ENCODE peak calls at places on chromosomes 5 and 9, in four cellular contexts. Y is GM12878, D is H1, L is HepG2. E is an unnamed sample.
A peak's percentile ranks its signal among the peaks of the same experiment; 100 is the strongest.

GRCh38 chr9:109098221-109098959 is 21.4 kb downstream of the TMEM245 start:
- DNase-seq in Y (no peak), D (no peak), L (peak; percentile 68), E (peak; percentile 24)

GRCh38 chr5:26582350-26583040 is 455.9 kb downstream of the CDH9 start:
- DNase-seq in Y (no peak), D (no peak), L (no peak), E (no peak)

GRCh38 chr5:113330533-113331200 is 104.1 kb downstream of the TSSK1B start:
- DNase-seq in Y (no peak), D (no peak), L (peak; percentile 19), E (peak; percentile 16)

GRCh38 chr9:4417578-4418325 is 72.5 kb upstream of the SLC1A1 start:
- DNase-seq in Y (no peak), D (no peak), L (no peak), E (no peak)

GRCh38 chr5:137075163-137075970 is 423.8 kb downstream of the SPOCK1 start:
- DNase-seq in Y (no peak), D (peak; percentile 73), L (peak; percentile 69), E (peak; percentile 82)

GRCh38 chr5:142287096-142287972 is 37.5 kb downstream of the SPRY4 start:
- DNase-seq in Y (peak; percentile 5), D (no peak), L (no peak), E (no peak)

GRCh38 chr9:129751841-129752801 is 721 bp downstream of the PTGES start:
- DNase-seq in Y (no peak), D (no peak), L (no peak), E (no peak)

GRCh38 chr5:160285311-160285710 is 27.1 kb downstream of the CCNJL start:
- DNase-seq in Y (no peak), D (no peak), L (no peak), E (no peak)

GRCh38 chr5:63916786-63917185 is 45.5 kb downstream of the HTR1A start:
- DNase-seq in Y (no peak), D (no peak), L (no peak), E (no peak)

GRCh38 chr9:764986-765385 is 76.5 kb upstream of the DMRT1 start:
- DNase-seq in Y (no peak), D (no peak), L (no peak), E (no peak)

GRCh38 chr5:103894882-103895281 is 332.3 kb upstream of the NUDT12 start:
- DNase-seq in Y (no peak), D (peak; percentile 17), L (no peak), E (no peak)

GRCh38 chr9:107727113-107727780 is 237.7 kb upstream of the KLF4 start:
- DNase-seq in Y (no peak), D (no peak), L (no peak), E (no peak)

GRCh38 chr5:134224905-134225779 is 731 bp downstream of the PPP2CA start:
- DNase-seq in Y (no peak), D (no peak), L (peak; percentile 65), E (peak; percentile 69)

GRCh38 chr5:138663009-138663408 is 87.8 kb upstream of the HSPA9 start:
- DNase-seq in Y (no peak), D (no peak), L (no peak), E (no peak)

GRCh38 chr5:176379881-176380280 is 8.5 kb downstream of the NOP16 start:
- DNase-seq in Y (no peak), D (no peak), L (no peak), E (no peak)

GRCh38 chr9:137463931-137464290 is 4.8 kb upstream of the NSMF start:
- DNase-seq in Y (no peak), D (no peak), L (no peak), E (no peak)

GRCh38 chr5:27140831-27141230 is 102.4 kb upstream of the CDH9 start:
- DNase-seq in Y (no peak), D (no peak), L (no peak), E (no peak)

GRCh38 chr5:136062563-136063274 is 33.9 kb downstream of the TGFBI start:
- DNase-seq in Y (no peak), D (no peak), L (peak; percentile 69), E (peak; percentile 74)

GRCh38 chr5:42268630-42269029 is 154.6 kb upstream of the GHR start:
- DNase-seq in Y (no peak), D (no peak), L (no peak), E (no peak)

GRCh38 chr5:128667148-128667547 is 129.1 kb upstream of the FBN2 start:
- DNase-seq in Y (no peak), D (no peak), L (no peak), E (no peak)

GRCh38 chr9:102113191-102113590 is 374.7 kb upstream of the GRIN3A start:
- DNase-seq in Y (no peak), D (no peak), L (no peak), E (no peak)

GRCh38 chr9:136946228-136946892 is 1.3 kb downstream of the C8G start:
- DNase-seq in Y (no peak), D (no peak), L (no peak), E (no peak)

GRCh38 chr9:38160613-38161215 is 91.7 kb upstream of the SHB start:
- DNase-seq in Y (no peak), D (no peak), L (peak; percentile 57), E (peak; percentile 89)

GRCh38 chr5:73415617-73416016 is 33.0 kb downstream of the FOXD1 start:
- DNase-seq in Y (no peak), D (no peak), L (no peak), E (no peak)

GRCh38 chr9:35652829-35653209 is 2.1 kb upstream of the SIT1 start:
- DNase-seq in Y (no peak), D (no peak), L (no peak), E (no peak)

GRCh38 chr5:45277860-45278259 is 418.3 kb downstream of the HCN1 start:
- DNase-seq in Y (no peak), D (no peak), L (peak; percentile 1), E (no peak)

GRCh38 chr5:45279109-45279508 is 417.1 kb downstream of the HCN1 start:
- DNase-seq in Y (no peak), D (no peak), L (peak; percentile 18), E (no peak)

DNA sequence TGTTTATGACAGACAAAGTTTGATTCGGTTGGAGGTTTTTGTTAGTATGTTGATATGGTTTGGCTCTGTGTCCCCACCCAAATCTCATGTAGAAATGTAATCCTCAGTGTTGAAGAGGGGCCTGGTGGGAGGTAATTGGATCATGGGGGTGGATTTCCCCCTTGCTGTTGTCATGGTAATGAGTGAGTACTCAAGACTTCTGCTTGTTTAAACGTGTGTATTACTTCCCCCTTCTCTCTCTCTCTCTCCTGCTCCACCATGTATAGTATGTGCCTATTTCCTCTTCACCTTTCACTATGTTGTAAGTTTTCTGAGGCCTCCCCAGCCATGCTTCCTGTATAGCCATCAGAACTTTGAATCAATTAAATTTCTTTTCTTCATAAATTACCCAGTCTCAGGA is 415.1 kb downstream of the HCN1 start:
- DNase-seq in Y (no peak), D (no peak), L (no peak), E (no peak)
- TF ChIP-seq ZNF274 in Y (no peak), D (no peak), L (no peak), E (no peak)

DNA sequence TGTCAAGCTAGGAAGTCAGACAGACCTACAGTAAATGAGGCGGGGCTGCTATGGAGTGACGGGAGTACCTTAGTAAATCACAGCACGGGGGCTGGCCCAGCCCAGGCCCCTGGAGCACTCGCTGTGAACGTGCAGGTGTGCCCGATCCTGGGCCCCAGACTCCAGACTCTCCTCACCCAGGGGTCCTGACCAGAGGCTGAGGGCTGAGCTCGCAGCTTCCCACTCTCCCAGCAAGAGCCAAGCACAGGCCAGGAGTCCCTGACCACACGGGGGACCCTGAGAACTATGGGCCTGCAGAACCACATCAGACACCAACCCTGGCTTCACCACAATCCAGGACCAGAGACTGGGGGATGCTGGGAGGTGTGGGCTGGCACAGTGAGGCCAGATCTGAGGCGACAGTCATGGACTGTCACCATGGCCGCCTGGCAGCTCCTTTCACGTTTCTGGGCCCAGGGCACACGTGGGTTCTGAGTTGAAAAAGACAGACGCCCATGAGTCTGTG is 73.4 kb downstream of the ADAMTS2 start:
- DNase-seq in Y (no peak), D (no peak), L (no peak), E (no peak)
- TF ChIP-seq GABPA in Y (no peak), D (no peak), L (no peak), E (no peak)

GRCh38 chr5:60492958-60493357 is 207.0 kb downstream of the DEPDC1B start:
- DNase-seq in Y (no peak), D (no peak), L (peak; percentile 85), E (no peak)
- TF ChIP-seq SIN3A in Y (no peak), D (no peak), L (no peak), E (no peak)

DNA sequence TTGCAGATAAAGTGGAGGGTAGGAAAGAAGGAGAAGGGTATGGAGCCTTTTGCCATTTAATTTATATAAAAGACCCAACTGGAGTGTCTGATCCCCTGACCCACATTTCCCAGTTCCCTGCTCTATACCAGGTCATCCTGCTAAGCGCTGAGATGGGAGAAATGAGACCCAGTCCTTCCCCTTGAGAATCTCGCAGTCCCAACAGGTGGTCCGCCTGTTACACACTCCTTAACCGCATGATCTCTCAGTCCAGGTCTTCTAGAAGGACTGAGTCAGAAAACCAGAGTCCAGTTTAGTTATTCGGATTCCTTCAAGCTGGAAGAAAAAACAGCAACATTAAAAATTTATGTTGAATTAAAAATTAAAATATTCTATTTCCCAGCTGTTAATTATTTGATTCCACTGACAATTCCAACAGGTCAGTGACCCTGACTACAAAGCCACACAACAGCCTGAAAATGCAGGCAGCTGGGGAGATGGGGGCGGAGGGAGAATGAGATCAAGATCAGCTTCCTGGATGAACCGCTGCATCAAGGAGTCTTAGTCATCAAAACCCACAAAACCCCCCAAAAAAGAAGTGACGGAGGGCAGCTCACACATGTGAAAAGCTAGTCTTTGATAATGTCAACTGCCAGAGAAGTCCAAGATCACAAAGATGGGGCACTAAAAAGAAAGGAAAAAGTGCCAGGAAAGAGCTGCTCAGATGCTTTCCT is 44.0 kb downstream of the GGTA1 start:
- DNase-seq in Y (no peak), D (no peak), L (no peak), E (peak; percentile 20)
- TF ChIP-seq ZNF274 in Y (no peak), D (no peak), L (no peak), E (no peak)

GRCh38 chr9:33463151-33463550 is 10.6 kb downstream of the NOL6 start:
- DNase-seq in Y (no peak), D (no peak), L (no peak), E (no peak)

GRCh38 chr9:33465096-33465495 is 8.6 kb downstream of the NOL6 start:
- DNase-seq in Y (no peak), D (no peak), L (no peak), E (no peak)

GRCh38 chr9:33465596-33466564 is 7.8 kb downstream of the NOL6 start:
- DNase-seq in Y (no peak), D (no peak), L (no peak), E (peak; percentile 5)

GRCh38 chr9:33461474-33461873 is 12.2 kb downstream of the NOL6 start:
- DNase-seq in Y (no peak), D (no peak), L (no peak), E (no peak)

DNA sequence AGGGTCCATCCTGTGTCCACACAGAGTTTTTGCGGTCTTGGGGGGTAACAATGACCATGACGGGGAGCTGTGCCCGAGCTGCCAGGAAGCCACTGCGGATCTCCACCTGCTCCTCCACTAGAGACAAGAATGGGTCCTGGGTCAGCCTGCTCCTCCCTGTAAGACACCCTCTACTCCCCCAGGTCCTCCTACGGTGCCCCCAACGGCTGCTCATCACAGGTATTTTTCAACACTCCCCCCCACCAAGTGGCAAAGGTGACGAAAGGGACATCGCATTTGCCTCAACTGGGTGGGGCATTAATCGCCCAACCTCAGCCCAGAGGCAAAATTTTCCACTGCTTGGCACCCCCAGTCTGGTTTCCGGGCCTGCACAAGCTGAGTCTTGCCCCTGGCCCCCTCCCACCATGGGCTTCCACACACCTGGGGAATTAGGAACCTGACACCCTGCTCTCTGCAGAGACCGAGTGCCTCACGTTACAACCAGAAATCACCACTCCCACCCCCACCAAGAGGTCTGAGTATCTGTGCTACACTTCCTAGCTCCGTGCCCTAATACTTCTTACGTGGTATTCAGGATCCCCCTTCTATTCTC is 9.6 kb downstream of the NOL6 start:
- DNase-seq in Y (no peak), D (no peak), L (no peak), E (no peak)
- TF ChIP-seq GABPA in Y (no peak), D (no peak), L (no peak), E (no peak)

E was measured in K562.